ENCODE peak calls at places on chromosomes 6 and 20, in eight cellular contexts. T, X, J, H, R, A, I and S are unnamed samples.

GRCh38 chr20:62537649-62538292 is 62.0 kb upstream of the GATA5 start:
- DNase-seq in R (no peak), A (no peak), T (no peak), I (no peak), H (no peak), X (no peak), J (no peak), S (peak; percentile 64)

GRCh38 chr6:135114355-135115145 is 59.9 kb upstream of the HBS1L start:
- DNase-seq in X (no peak), H (no peak), J (no peak), T (no peak), A (no peak), I (no peak), R (no peak), S (no peak)

GRCh38 chr6:163520956-163521355 is 106.4 kb downstream of the QKI start:
- DNase-seq in X (no peak), T (no peak), R (no peak), H (no peak), I (no peak), A (no peak), J (no peak), S (no peak)

GRCh38 chr6:73452107-73452461 is at the start of gene CGAS:
- DNase-seq in I (peak; percentile 92), H (no peak), A (peak; percentile 69), T (peak; percentile 56), J (no peak), X (peak; percentile 27), R (peak; percentile 46), S (peak; percentile 81)

GRCh38 chr6:148379966-148380653 is 37.5 kb downstream of the SASH1 start:
- DNase-seq in H (no peak), I (no peak), R (no peak), J (no peak), A (no peak), X (no peak), T (no peak), S (no peak)

GRCh38 chr6:93418448-93419303 is 683 bp downstream of the EPHA7 start:
- DNase-seq in X (no peak), J (peak; percentile 78), I (peak; percentile 78), T (peak; percentile 9), A (peak; percentile 60), R (no peak), H (no peak), S (peak; percentile 79)

GRCh38 chr20:9613871-9614270 is 99.5 kb downstream of the LAMP5 start:
- DNase-seq in I (no peak), X (no peak), T (no peak), R (no peak), A (no peak), J (no peak), H (no peak), S (no peak)

GRCh38 chr20:22686097-22686496 is 101.7 kb upstream of the FOXA2 start:
- DNase-seq in I (peak; percentile 81), R (no peak), X (no peak), H (peak; percentile 46), A (peak; percentile 92), J (no peak), T (peak; percentile 41), S (peak; percentile 85)

GRCh38 chr20:4065405-4065841 is 50.1 kb upstream of the RNF24 start:
- DNase-seq in H (no peak), R (no peak), I (no peak), J (no peak), A (no peak), X (no peak), T (no peak), S (no peak)

GRCh38 chr20:47350691-47351545 is 5.6 kb downstream of the ZMYND8 start:
- DNase-seq in R (no peak), T (no peak), J (no peak), X (no peak), H (no peak), I (no peak), A (no peak), S (no peak)

GRCh38 chr6:158514176-158514575 is 45.7 kb upstream of the TMEM181 start:
- DNase-seq in H (no peak), J (no peak), T (no peak), I (no peak), X (no peak), R (no peak), A (no peak), S (no peak)

GRCh38 chr20:37534401-37535157 is 6.9 kb upstream of the BLCAP start:
- DNase-seq in A (peak; percentile 75), I (no peak), X (peak; percentile 37), T (peak; percentile 95), H (peak; percentile 70), R (no peak), J (peak; percentile 83), S (peak; percentile 88)

GRCh38 chr6:145809211-145809610 is 5.4 kb downstream of the FBXO30 start:
- DNase-seq in A (no peak), X (no peak), J (no peak), T (no peak), H (no peak), I (no peak), R (no peak), S (no peak)
- H3K4me3 ChIP-seq in A (no peak overlapping the region), X (no peak overlapping the region), J (no peak overlapping the region), T (no peak overlapping the region), H (no peak overlapping the region), I (no peak overlapping the region), R (no peak overlapping the region), S (no peak overlapping the region)

DNA sequence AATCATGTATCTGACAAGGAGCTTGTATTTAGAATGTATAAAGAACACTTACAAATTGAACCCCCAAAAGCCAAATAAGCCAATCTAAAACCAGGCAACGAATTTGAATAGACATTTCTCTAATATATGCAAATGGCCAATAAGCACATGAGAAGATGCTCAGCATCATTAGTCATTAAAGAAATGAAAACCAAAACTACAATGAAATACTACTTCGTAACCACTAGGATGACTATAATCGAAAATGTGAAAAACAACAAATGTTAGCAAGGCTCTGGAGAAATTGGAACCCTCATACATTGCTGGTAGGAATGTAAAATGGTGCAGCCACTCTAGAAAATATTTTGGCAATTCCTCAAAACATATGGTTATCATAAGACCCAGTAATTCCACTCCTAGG is 105.8 kb upstream of the TOP1 start:
- DNase-seq in X (no peak), H (no peak), T (no peak), A (no peak), J (no peak), R (no peak), I (no peak), S (no peak)
- H3K4me1 ChIP-seq in X (no peaks in the 10 kb centered on the region), H (no peaks in the 10 kb centered on the region), T (no peaks in the 10 kb centered on the region), A (no peaks in the 10 kb centered on the region), J (no peaks in the 10 kb centered on the region), R (no peaks in the 10 kb centered on the region), I (no peaks in the 10 kb centered on the region), S (no peaks in the 10 kb centered on the region)

DNA sequence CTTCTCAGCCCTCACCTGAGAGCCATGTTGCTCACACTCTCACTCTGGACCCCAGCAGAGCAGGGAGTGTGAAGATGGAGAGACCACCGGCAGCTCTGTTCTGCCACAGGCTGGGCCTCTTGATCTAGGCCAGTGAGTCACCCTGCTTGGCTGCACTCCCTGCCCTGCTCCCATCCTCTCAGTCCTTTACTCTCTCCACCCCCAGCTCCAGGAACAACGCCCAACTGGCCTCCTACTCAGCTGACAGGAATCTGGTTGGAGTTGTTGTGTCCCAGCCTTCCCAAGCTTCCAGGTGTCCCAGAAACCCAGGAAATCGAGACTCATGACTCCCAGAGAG is at the start of gene PSORS1C1:
- DNase-seq in I (peak; percentile 95), T (peak; percentile 95), X (peak; percentile 90), H (peak; percentile 90), J (no peak), A (peak; percentile 80), R (no peak), S (peak; percentile 24)
- H3K4me3 ChIP-seq in I (no peak within 1 kb of the TSS), T (no peak within 1 kb of the TSS), X (peak within 1 kb of the TSS; percentile 27), H (peak within 1 kb of the TSS; percentile 64), J (no peak within 1 kb of the TSS), A (no peak within 1 kb of the TSS), R (no peak within 1 kb of the TSS), S (no peak within 1 kb of the TSS)

DNA sequence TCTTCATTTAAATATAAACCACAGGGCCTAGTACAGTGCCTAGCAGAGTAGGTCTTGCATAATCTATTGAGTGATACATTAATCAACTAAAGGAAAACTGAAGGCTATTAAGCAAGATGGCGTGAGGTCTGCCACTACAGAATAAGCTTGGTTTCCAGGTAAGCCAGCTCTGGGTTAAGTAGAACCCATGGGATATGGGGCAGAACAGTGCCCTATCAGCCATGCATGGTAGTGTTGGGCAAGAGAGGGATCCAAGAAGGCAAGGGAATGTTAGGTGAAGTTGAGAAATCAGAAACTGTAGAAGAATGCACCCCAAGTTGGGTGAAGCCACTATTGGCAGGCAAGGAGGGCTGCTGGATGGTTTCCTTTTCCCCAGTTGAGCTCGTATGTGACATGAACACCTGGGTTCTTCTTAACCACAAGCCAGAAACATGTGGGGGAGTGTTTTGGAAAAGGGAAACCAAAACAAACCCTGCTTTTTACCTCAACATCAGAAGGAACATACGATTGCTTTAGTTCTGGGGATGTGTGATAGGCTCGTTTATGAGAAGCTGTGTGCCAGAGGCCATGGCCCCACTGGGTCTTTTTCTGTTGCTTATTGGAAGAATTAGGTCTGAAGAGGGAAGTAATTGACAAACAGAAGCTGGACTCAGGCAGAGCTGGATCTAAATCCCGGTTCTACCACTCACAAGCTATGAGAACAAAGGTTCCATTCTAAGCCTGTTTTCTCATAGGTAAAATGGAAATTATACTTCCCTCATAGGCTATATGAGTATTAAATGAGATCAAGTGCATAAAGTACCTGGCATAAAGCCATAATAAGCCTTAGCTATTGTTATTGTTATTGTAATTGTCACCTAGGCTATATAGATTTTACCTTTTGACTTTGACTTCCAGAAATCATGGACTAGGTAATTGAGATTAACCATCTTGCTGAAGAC is 33.5 kb downstream of the NEDD9 start:
- DNase-seq in I (no peak), A (no peak), T (no peak), X (no peak), H (no peak), R (no peak), J (no peak), S (no peak)
- H3K4me1 ChIP-seq in I (peaks cover 15% of the 10 kb centered on the region), A (peaks cover 39% of the 10 kb centered on the region), T (no peaks in the 10 kb centered on the region), X (no peaks in the 10 kb centered on the region), H (no peaks in the 10 kb centered on the region), R (no peaks in the 10 kb centered on the region), J (peaks cover 32% of the 10 kb centered on the region), S (peaks cover 68% of the 10 kb centered on the region)

GRCh38 chr20:46111028-46111835 is 6.9 kb upstream of the CD40 start:
- DNase-seq in H (no peak), X (no peak), I (peak; percentile 54), A (no peak), T (peak; percentile 17), R (no peak), J (no peak), S (no peak)
- H3K4me3 ChIP-seq in H (no peak overlapping the region), X (no peak overlapping the region), I (no peak overlapping the region), A (no peak overlapping the region), T (no peak overlapping the region), R (no peak overlapping the region), J (no peak overlapping the region), S (no peak overlapping the region)

DNA sequence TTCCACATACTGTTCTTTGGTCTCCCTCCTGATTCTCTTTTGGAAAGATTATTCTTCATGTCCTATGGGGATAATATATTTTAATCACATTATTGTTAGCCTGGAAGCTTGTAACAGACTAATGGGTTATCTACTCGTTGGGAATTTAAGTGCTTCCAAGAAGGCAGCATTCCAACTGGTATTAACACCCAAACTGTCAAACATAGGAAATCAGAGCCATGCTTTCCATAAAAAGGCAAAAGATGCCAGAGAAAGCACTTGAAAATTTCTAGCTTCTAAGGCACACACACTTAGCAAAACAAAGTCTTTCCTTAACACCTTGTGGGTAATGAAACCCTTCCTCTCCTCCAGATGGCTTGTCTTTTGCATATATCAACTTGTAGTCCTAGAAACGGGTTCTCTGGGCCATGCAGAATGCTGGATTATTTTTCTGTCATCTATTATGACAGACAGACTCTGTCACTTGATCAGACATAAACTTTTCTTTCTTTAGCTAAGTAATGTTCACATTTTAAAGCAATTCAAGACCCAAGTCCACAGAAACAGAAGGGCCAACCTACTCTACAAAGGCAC is 41.5 kb downstream of the B4GALT5 start:
- DNase-seq in T (no peak), R (no peak), I (no peak), J (no peak), H (no peak), A (no peak), X (no peak), S (no peak)
- H3K4me1 ChIP-seq in T (peaks cover 13% of the 10 kb centered on the region), R (peaks cover 9% of the 10 kb centered on the region), I (peaks cover 10% of the 10 kb centered on the region), J (peaks cover 22% of the 10 kb centered on the region), H (peaks cover 48% of the 10 kb centered on the region), A (peaks cover 75% of the 10 kb centered on the region), X (no peaks in the 10 kb centered on the region), S (peaks cover 46% of the 10 kb centered on the region)